ENCODE peak calls at places on chromosomes 5 and 9, in four cellular contexts. One of them, this sample, is unnamed.

GRCh38 chr5:170110403-170111087 is 4.8 kb downstream of the FOXI1 start:
- DNase-seq in spleen: no peak
- DNase-seq in breast epithelium: no peak
- DNase-seq in HCT116: no peak
- DNase-seq in this sample: peak

GRCh38 chr5:6291961-6292360 is 86.4 kb downstream of the MED10 start:
- DNase-seq in breast epithelium: no peak
- DNase-seq in spleen: no peak
- DNase-seq in HCT116: peak
- DNase-seq in this sample: no peak

GRCh38 chr5:135488727-135489465 is 36.7 kb upstream of the TIFAB start:
- DNase-seq in breast epithelium: no peak
- DNase-seq in HCT116: peak
- DNase-seq in spleen: no peak
- DNase-seq in this sample: no peak

GRCh38 chr9:108784998-108785397 is 70.8 kb downstream of the ACTL7B start:
- DNase-seq in HCT116: no peak
- DNase-seq in spleen: no peak
- DNase-seq in breast epithelium: no peak
- DNase-seq in this sample: no peak

GRCh38 chr5:16856531-16856930 is 79.6 kb downstream of the MYO10 start:
- DNase-seq in breast epithelium: no peak
- DNase-seq in spleen: no peak
- DNase-seq in HCT116: no peak
- DNase-seq in this sample: no peak

GRCh38 chr9:124652203-124652992 is 118.7 kb downstream of the NR6A1 start:
- DNase-seq in HCT116: no peak
- DNase-seq in breast epithelium: no peak
- DNase-seq in spleen: no peak
- DNase-seq in this sample: no peak

GRCh38 chr5:132800545-132800944 is 12.6 kb upstream of the SOWAHA start:
- DNase-seq in breast epithelium: no peak
- DNase-seq in HCT116: no peak
- DNase-seq in spleen: no peak
- DNase-seq in this sample: no peak

GRCh38 chr9:95365766-95366165 is 48.3 kb upstream of the FANCC start:
- DNase-seq in spleen: no peak
- DNase-seq in breast epithelium: no peak
- DNase-seq in HCT116: no peak
- DNase-seq in this sample: no peak

GRCh38 chr5:131671994-131672655 is 37.1 kb upstream of the RAPGEF6 start:
- DNase-seq in HCT116: no peak
- DNase-seq in breast epithelium: peak
- DNase-seq in spleen: no peak
- DNase-seq in this sample: no peak

GRCh38 chr9:92749071-92749933 is 15.3 kb downstream of the BICD2 start:
- DNase-seq in HCT116: no peak
- DNase-seq in spleen: peak
- DNase-seq in breast epithelium: no peak
- DNase-seq in this sample: no peak

GRCh38 chr9:17587113-17587512 is 8.2 kb downstream of the SH3GL2 start:
- DNase-seq in spleen: no peak
- DNase-seq in breast epithelium: no peak
- DNase-seq in HCT116: no peak
- DNase-seq in this sample: no peak

GRCh38 chr9:91146391-91147019 is 215.2 kb downstream of the AUH start:
- DNase-seq in HCT116: no peak
- DNase-seq in breast epithelium: no peak
- DNase-seq in spleen: no peak
- DNase-seq in this sample: no peak

GRCh38 chr5:106269252-106269843 is 1401.4 kb downstream of the EFNA5 start:
- DNase-seq in breast epithelium: no peak
- DNase-seq in HCT116: peak
- DNase-seq in spleen: no peak
- DNase-seq in this sample: no peak

GRCh38 chr9:37144762-37145161 is 24.4 kb downstream of the ZCCHC7 start:
- DNase-seq in spleen: no peak
- DNase-seq in breast epithelium: no peak
- DNase-seq in HCT116: no peak
- DNase-seq in this sample: no peak

GRCh38 chr5:43839218-43839617 is 236.2 kb downstream of the NNT start:
- DNase-seq in HCT116: no peak
- DNase-seq in breast epithelium: no peak
- DNase-seq in spleen: no peak
- DNase-seq in this sample: no peak

GRCh38 chr5:120901199-120901598 is 437.1 kb downstream of the PRR16 start:
- DNase-seq in spleen: no peak
- DNase-seq in HCT116: no peak
- DNase-seq in breast epithelium: no peak
- DNase-seq in this sample: no peak

GRCh38 chr5:149466457-149466972 is 84.7 kb downstream of the CSNK1A1 start:
- DNase-seq in breast epithelium: no peak
- DNase-seq in HCT116: no peak
- DNase-seq in spleen: peak
- DNase-seq in this sample: no peak

GRCh38 chr5:113112435-113112834 is 135.8 kb downstream of the DCP2 start:
- DNase-seq in breast epithelium: no peak
- DNase-seq in spleen: no peak
- DNase-seq in HCT116: no peak
- DNase-seq in this sample: no peak

GRCh38 chr9:3746296-3747275 is 220.8 kb upstream of the RFX3 start:
- DNase-seq in breast epithelium: peak
- DNase-seq in spleen: no peak
- DNase-seq in HCT116: peak
- DNase-seq in this sample: no peak

GRCh38 chr5:99061711-99062110 is 132.9 kb upstream of the CHD1 start:
- DNase-seq in breast epithelium: no peak
- DNase-seq in spleen: no peak
- DNase-seq in HCT116: no peak
- DNase-seq in this sample: no peak

GRCh38 chr5:83077662-83078261 is 415 bp downstream of the XRCC4 start:
- DNase-seq in spleen: no peak
- DNase-seq in breast epithelium: no peak
- DNase-seq in HCT116: no peak
- DNase-seq in this sample: no peak

GRCh38 chr5:127706691-127707090 is 3.5 kb downstream of the CCDC192 start:
- DNase-seq in breast epithelium: no peak
- DNase-seq in HCT116: no peak
- DNase-seq in spleen: no peak
- DNase-seq in this sample: no peak

GRCh38 chr5:107296572-107296971 is 374.2 kb downstream of the EFNA5 start:
- DNase-seq in HCT116: no peak
- DNase-seq in spleen: no peak
- DNase-seq in breast epithelium: no peak
- DNase-seq in this sample: no peak

GRCh38 chr5:76145945-76146344 is 62.8 kb downstream of the SV2C start:
- DNase-seq in HCT116: peak
- DNase-seq in spleen: no peak
- DNase-seq in breast epithelium: no peak
- DNase-seq in this sample: no peak

GRCh38 chr5:153623906-153624765 is 133.7 kb downstream of the GRIA1 start:
- DNase-seq in spleen: no peak
- DNase-seq in HCT116: no peak
- DNase-seq in breast epithelium: no peak
- DNase-seq in this sample: no peak

GRCh38 chr5:170896779-170897178 is 35.0 kb downstream of the RANBP17 start:
- DNase-seq in breast epithelium: no peak
- DNase-seq in HCT116: no peak
- DNase-seq in spleen: peak
- DNase-seq in this sample: no peak

GRCh38 chr5:87116821-87117512 is 150.7 kb upstream of the RASA1 start:
- DNase-seq in spleen: no peak
- DNase-seq in HCT116: no peak
- DNase-seq in breast epithelium: no peak
- DNase-seq in this sample: no peak

GRCh38 chr5:108983456-108984092 is 235.9 kb downstream of the FER start:
- DNase-seq in HCT116: no peak
- DNase-seq in breast epithelium: no peak
- DNase-seq in spleen: no peak
- DNase-seq in this sample: no peak

GRCh38 chr9:98765276-98765675 is 31.1 kb downstream of the ANKS6 start:
- DNase-seq in breast epithelium: no peak
- DNase-seq in spleen: no peak
- DNase-seq in HCT116: no peak
- DNase-seq in this sample: no peak

GRCh38 chr9:127553793-127554192 is 58.3 kb upstream of the STXBP1 start:
- DNase-seq in spleen: no peak
- DNase-seq in HCT116: no peak
- DNase-seq in breast epithelium: no peak
- DNase-seq in this sample: no peak

GRCh38 chr5:5296061-5296460 is 126.4 kb upstream of the ICE1 start:
- DNase-seq in breast epithelium: no peak
- DNase-seq in spleen: no peak
- DNase-seq in HCT116: no peak
- DNase-seq in this sample: no peak

GRCh38 chr9:113598883-113599282 is 135.4 kb downstream of the RGS3 start:
- DNase-seq in HCT116: no peak
- DNase-seq in breast epithelium: no peak
- DNase-seq in spleen: peak
- DNase-seq in this sample: no peak

GRCh38 chr5:139177809-139178581 is 20.2 kb downstream of the SIL1 start:
- DNase-seq in HCT116: no peak
- DNase-seq in breast epithelium: peak
- DNase-seq in spleen: no peak
- DNase-seq in this sample: peak

GRCh38 chr5:177327539-177328522 is 16.1 kb upstream of the MXD3 start:
- DNase-seq in spleen: no peak
- DNase-seq in breast epithelium: no peak
- DNase-seq in HCT116: no peak
- DNase-seq in this sample: no peak

GRCh38 chr5:150901446-150901845 is 3.3 kb downstream of the ZNF300 start:
- DNase-seq in spleen: no peak
- DNase-seq in HCT116: no peak
- DNase-seq in breast epithelium: no peak
- DNase-seq in this sample: no peak

GRCh38 chr5:150905312-150905683 is 518 bp upstream of the ZNF300 start:
- DNase-seq in spleen: no peak
- DNase-seq in HCT116: no peak
- DNase-seq in breast epithelium: no peak
- DNase-seq in this sample: no peak

DNA sequence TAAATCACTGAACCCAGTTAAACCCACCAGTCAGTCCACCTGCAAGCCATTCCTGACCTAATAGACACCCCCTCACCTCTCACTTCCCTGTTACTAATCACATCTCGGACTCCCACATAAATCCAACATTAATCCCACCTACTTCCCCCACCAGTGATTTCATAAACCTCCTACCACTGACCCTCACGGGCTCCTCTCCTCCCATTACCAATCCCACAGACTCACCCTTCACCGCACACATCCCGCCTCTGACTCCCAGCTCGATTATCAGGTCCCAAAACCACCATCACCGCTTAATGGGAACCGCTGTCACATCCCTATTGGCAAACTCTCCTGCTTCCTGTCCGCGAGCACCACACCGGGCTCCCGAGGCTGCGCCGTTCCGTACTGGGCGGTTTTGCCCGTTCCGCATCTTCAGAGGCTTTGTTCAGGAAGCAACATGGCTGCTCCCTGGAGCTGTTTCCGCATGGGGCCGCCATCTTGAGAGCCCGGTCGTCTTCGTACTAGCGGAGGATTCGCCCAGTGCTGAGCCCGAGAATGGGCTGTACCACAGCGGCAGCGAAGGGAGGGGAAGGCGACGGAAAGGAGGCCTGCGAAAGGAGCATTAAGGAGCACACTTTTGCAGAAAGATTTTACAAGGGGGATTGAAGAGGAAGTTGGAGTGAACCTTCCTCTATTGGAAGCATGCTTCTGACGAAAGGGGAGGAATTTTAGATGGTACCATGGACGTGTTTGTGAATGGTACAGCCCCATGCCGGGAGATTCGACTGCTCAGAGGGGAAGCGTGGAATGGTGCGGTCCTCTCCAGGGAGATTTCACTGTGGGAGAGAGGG is at the start of gene ZNF300:
- DNase-seq in breast epithelium: peak
- DNase-seq in spleen: peak
- DNase-seq in HCT116: no peak
- DNase-seq in this sample: peak
- TF ChIP-seq POLR2AphosphoS5 in breast epithelium: peak
- TF ChIP-seq POLR2AphosphoS5 in spleen: peak
- TF ChIP-seq POLR2AphosphoS5 in HCT116: no peak
- TF ChIP-seq POLR2AphosphoS5 in this sample: peak

DNA sequence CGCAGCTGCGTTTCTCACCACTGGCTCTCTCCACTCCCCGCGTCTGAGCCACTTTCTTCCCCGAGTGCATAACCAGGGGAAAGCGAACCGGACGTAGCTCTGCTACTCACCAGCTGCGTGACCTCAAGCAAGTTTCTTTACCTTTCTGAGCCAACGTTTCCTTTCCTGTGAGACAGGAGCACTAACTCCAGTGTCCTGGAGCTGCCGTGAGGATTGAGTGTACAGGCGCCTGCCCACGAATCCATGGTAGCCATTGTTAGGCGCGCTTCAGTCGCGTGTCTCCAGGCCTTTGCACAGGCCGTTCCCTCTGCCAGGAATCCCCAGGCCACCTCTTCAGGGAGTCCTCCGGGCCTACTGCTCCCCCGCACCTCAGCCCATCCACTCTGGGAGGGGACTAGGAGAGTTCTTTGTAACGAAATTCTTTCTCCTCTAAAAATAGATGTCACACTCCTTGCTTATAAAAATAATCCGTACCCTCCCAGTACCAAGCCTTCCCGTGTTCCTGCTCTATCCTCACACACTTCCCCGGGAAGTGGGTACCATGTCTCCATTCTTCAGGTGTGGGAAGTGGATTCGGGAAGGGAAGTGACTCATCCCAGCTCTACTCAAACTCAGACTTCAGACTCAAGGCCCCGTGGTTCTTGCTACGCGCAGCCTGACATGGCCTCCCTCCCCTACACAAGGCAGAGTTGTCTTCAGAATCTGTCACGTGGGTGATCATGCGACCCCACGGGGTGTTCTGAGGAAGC is 16.2 kb upstream of the CRB2 start:
- DNase-seq in HCT116: no peak
- DNase-seq in spleen: no peak
- DNase-seq in breast epithelium: no peak
- DNase-seq in this sample: no peak
- TF ChIP-seq POLR2A in HCT116: no peak
- TF ChIP-seq POLR2A in spleen: no peak
- TF ChIP-seq POLR2A in breast epithelium: no peak
- TF ChIP-seq POLR2A in this sample: no peak

GRCh38 chr9:121326130-121326838 is 43.8 kb downstream of the STOM start:
- DNase-seq in HCT116: no peak
- DNase-seq in breast epithelium: peak
- DNase-seq in spleen: peak
- DNase-seq in this sample: peak
- TF ChIP-seq POLR2AphosphoS5 in HCT116: no peak
- TF ChIP-seq POLR2AphosphoS5 in breast epithelium: peak
- TF ChIP-seq POLR2AphosphoS5 in spleen: peak
- TF ChIP-seq POLR2AphosphoS5 in this sample: peak

DNA sequence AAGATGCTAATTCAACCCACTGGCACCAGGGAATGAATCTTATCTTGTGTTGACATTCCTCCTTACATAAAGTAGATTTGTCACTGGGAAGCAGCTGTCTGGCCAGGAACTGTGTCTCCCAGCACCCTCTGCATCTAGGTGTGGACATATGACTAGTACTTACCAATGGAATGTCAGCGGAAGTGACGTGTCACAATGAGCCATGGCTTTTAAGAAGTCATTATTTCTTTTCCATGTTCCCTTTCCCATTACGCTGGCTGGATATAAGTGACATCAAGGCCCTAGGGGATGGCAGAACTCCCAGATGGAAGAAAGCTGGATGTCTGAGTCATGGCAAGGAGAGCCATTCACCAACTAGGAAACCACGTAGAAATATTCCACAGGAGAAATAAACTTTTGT is 84.7 kb upstream of the MAST4 start:
- DNase-seq in spleen: no peak
- DNase-seq in breast epithelium: no peak
- DNase-seq in HCT116: no peak
- DNase-seq in this sample: no peak
- TF ChIP-seq POLR2A in spleen: no peak
- TF ChIP-seq POLR2A in breast epithelium: no peak
- TF ChIP-seq POLR2A in HCT116: no peak
- TF ChIP-seq POLR2A in this sample: no peak